ENCODE peak calls at places on chromosome 14, in nine cellular contexts. One of them, this sample, is unnamed.

GRCh38 chr14:106372870-106373657 is 846.7 kb downstream of the TMEM121 start:
- DNase-seq in sciatic nerve: peak; percentile 61
- DNase-seq in nucleus accumbens: no peak
- DNase-seq in stimulated activated CD8-positive, alpha-beta memory T cell treated with anti-CD3 and anti-CD28 coated beads, Interleukin-4, amount 100 ng/mL, for 24 hours: peak; percentile 70
- DNase-seq in EL: no peak
- DNase-seq in NCI-H1417: peak; percentile 56
- DNase-seq in AG04449: no peak
- DNase-seq in GM06990: peak; percentile 86
- DNase-seq in C1 segment of cervical spinal cord: peak; percentile 9
- DNase-seq in this sample: peak; percentile 65

GRCh38 chr14:102728509-102728908 is 48.7 kb upstream of the TRAF3 start:
- DNase-seq in sciatic nerve: no peak
- DNase-seq in nucleus accumbens: no peak
- DNase-seq in stimulated activated CD8-positive, alpha-beta memory T cell treated with anti-CD3 and anti-CD28 coated beads, Interleukin-4, amount 100 ng/mL, for 24 hours: no peak
- DNase-seq in EL: no peak
- DNase-seq in NCI-H1417: no peak
- DNase-seq in AG04449: no peak
- DNase-seq in GM06990: no peak
- DNase-seq in C1 segment of cervical spinal cord: peak; percentile 26
- DNase-seq in this sample: no peak

GRCh38 chr14:103830511-103831270 is 16.7 kb downstream of the PPP1R13B start:
- DNase-seq in sciatic nerve: no peak
- DNase-seq in nucleus accumbens: no peak
- DNase-seq in stimulated activated CD8-positive, alpha-beta memory T cell treated with anti-CD3 and anti-CD28 coated beads, Interleukin-4, amount 100 ng/mL, for 24 hours: no peak
- DNase-seq in EL: no peak
- DNase-seq in NCI-H1417: no peak
- DNase-seq in AG04449: no peak
- DNase-seq in GM06990: no peak
- DNase-seq in C1 segment of cervical spinal cord: no peak
- DNase-seq in this sample: no peak

GRCh38 chr14:55850803-55851202 is 267.4 kb upstream of the PELI2 start:
- DNase-seq in sciatic nerve: no peak
- DNase-seq in nucleus accumbens: no peak
- DNase-seq in stimulated activated CD8-positive, alpha-beta memory T cell treated with anti-CD3 and anti-CD28 coated beads, Interleukin-4, amount 100 ng/mL, for 24 hours: no peak
- DNase-seq in EL: peak; percentile 67
- DNase-seq in NCI-H1417: no peak
- DNase-seq in AG04449: no peak
- DNase-seq in GM06990: no peak
- DNase-seq in C1 segment of cervical spinal cord: no peak
- DNase-seq in this sample: no peak

GRCh38 chr14:71399057-71399487 is 491.8 kb downstream of the PCNX1 start:
- DNase-seq in sciatic nerve: no peak
- DNase-seq in nucleus accumbens: no peak
- DNase-seq in stimulated activated CD8-positive, alpha-beta memory T cell treated with anti-CD3 and anti-CD28 coated beads, Interleukin-4, amount 100 ng/mL, for 24 hours: no peak
- DNase-seq in EL: no peak
- DNase-seq in NCI-H1417: no peak
- DNase-seq in AG04449: no peak
- DNase-seq in GM06990: peak; percentile 67
- DNase-seq in C1 segment of cervical spinal cord: no peak
- DNase-seq in this sample: no peak

GRCh38 chr14:29925106-29925722 is 2.4 kb downstream of the PRKD1 start:
- DNase-seq in sciatic nerve: no peak
- DNase-seq in nucleus accumbens: no peak
- DNase-seq in stimulated activated CD8-positive, alpha-beta memory T cell treated with anti-CD3 and anti-CD28 coated beads, Interleukin-4, amount 100 ng/mL, for 24 hours: no peak
- DNase-seq in EL: peak; percentile 80
- DNase-seq in NCI-H1417: no peak
- DNase-seq in AG04449: peak; percentile 34
- DNase-seq in GM06990: no peak
- DNase-seq in C1 segment of cervical spinal cord: no peak
- DNase-seq in this sample: no peak

GRCh38 chr14:104693482-104694431 is 4.3 kb downstream of the INF2 start:
- DNase-seq in sciatic nerve: no peak
- DNase-seq in nucleus accumbens: no peak
- DNase-seq in stimulated activated CD8-positive, alpha-beta memory T cell treated with anti-CD3 and anti-CD28 coated beads, Interleukin-4, amount 100 ng/mL, for 24 hours: no peak
- DNase-seq in EL: no peak
- DNase-seq in NCI-H1417: no peak
- DNase-seq in AG04449: no peak
- DNase-seq in GM06990: no peak
- DNase-seq in C1 segment of cervical spinal cord: peak; percentile 44
- DNase-seq in this sample: no peak

GRCh38 chr14:64755661-64756265 is 51.5 kb downstream of the PLEKHG3 start:
- DNase-seq in sciatic nerve: no peak
- DNase-seq in nucleus accumbens: no peak
- DNase-seq in stimulated activated CD8-positive, alpha-beta memory T cell treated with anti-CD3 and anti-CD28 coated beads, Interleukin-4, amount 100 ng/mL, for 24 hours: peak; percentile 17
- DNase-seq in EL: peak; percentile 44
- DNase-seq in NCI-H1417: no peak
- DNase-seq in AG04449: no peak
- DNase-seq in GM06990: peak; percentile 51
- DNase-seq in C1 segment of cervical spinal cord: no peak
- DNase-seq in this sample: peak; percentile 70

GRCh38 chr14:61562321-61563161 is 132.8 kb upstream of the HIF1A start:
- DNase-seq in sciatic nerve: no peak
- DNase-seq in nucleus accumbens: no peak
- DNase-seq in stimulated activated CD8-positive, alpha-beta memory T cell treated with anti-CD3 and anti-CD28 coated beads, Interleukin-4, amount 100 ng/mL, for 24 hours: no peak
- DNase-seq in EL: peak; percentile 99
- DNase-seq in NCI-H1417: no peak
- DNase-seq in AG04449: peak; percentile 100
- DNase-seq in GM06990: no peak
- DNase-seq in C1 segment of cervical spinal cord: no peak
- DNase-seq in this sample: no peak

GRCh38 chr14:21923820-21924219 is 250.2 kb upstream of the OR4E1 start:
- DNase-seq in sciatic nerve: no peak
- DNase-seq in nucleus accumbens: no peak
- DNase-seq in stimulated activated CD8-positive, alpha-beta memory T cell treated with anti-CD3 and anti-CD28 coated beads, Interleukin-4, amount 100 ng/mL, for 24 hours: no peak
- DNase-seq in EL: no peak
- DNase-seq in NCI-H1417: no peak
- DNase-seq in AG04449: no peak
- DNase-seq in GM06990: no peak
- DNase-seq in C1 segment of cervical spinal cord: no peak
- DNase-seq in this sample: no peak

GRCh38 chr14:34750670-34751069 is 36.3 kb upstream of the CFL2 start:
- DNase-seq in sciatic nerve: no peak
- DNase-seq in nucleus accumbens: no peak
- DNase-seq in stimulated activated CD8-positive, alpha-beta memory T cell treated with anti-CD3 and anti-CD28 coated beads, Interleukin-4, amount 100 ng/mL, for 24 hours: no peak
- DNase-seq in EL: peak; percentile 52
- DNase-seq in NCI-H1417: no peak
- DNase-seq in AG04449: peak; percentile 44
- DNase-seq in GM06990: no peak
- DNase-seq in C1 segment of cervical spinal cord: no peak
- DNase-seq in this sample: no peak

GRCh38 chr14:104644236-104644635 is 39.7 kb upstream of the TMEM179 start:
- DNase-seq in sciatic nerve: no peak
- DNase-seq in nucleus accumbens: no peak
- DNase-seq in stimulated activated CD8-positive, alpha-beta memory T cell treated with anti-CD3 and anti-CD28 coated beads, Interleukin-4, amount 100 ng/mL, for 24 hours: no peak
- DNase-seq in EL: no peak
- DNase-seq in NCI-H1417: no peak
- DNase-seq in AG04449: no peak
- DNase-seq in GM06990: no peak
- DNase-seq in C1 segment of cervical spinal cord: no peak
- DNase-seq in this sample: no peak

GRCh38 chr14:102929349-102930137 is 7.1 kb downstream of the AMN start:
- DNase-seq in sciatic nerve: no peak
- DNase-seq in nucleus accumbens: no peak
- DNase-seq in stimulated activated CD8-positive, alpha-beta memory T cell treated with anti-CD3 and anti-CD28 coated beads, Interleukin-4, amount 100 ng/mL, for 24 hours: no peak
- DNase-seq in EL: no peak
- DNase-seq in NCI-H1417: no peak
- DNase-seq in AG04449: no peak
- DNase-seq in GM06990: no peak
- DNase-seq in C1 segment of cervical spinal cord: no peak
- DNase-seq in this sample: no peak

GRCh38 chr14:90828642-90829487 is 12.6 kb upstream of the TTC7B start:
- DNase-seq in sciatic nerve: no peak
- DNase-seq in nucleus accumbens: no peak
- DNase-seq in stimulated activated CD8-positive, alpha-beta memory T cell treated with anti-CD3 and anti-CD28 coated beads, Interleukin-4, amount 100 ng/mL, for 24 hours: no peak
- DNase-seq in EL: no peak
- DNase-seq in NCI-H1417: no peak
- DNase-seq in AG04449: no peak
- DNase-seq in GM06990: peak; percentile 50
- DNase-seq in C1 segment of cervical spinal cord: peak; percentile 55
- DNase-seq in this sample: no peak

GRCh38 chr14:36474593-36474992 is 45.4 kb downstream of the NKX2-1 start:
- DNase-seq in sciatic nerve: no peak
- DNase-seq in nucleus accumbens: no peak
- DNase-seq in stimulated activated CD8-positive, alpha-beta memory T cell treated with anti-CD3 and anti-CD28 coated beads, Interleukin-4, amount 100 ng/mL, for 24 hours: no peak
- DNase-seq in EL: no peak
- DNase-seq in NCI-H1417: no peak
- DNase-seq in AG04449: no peak
- DNase-seq in GM06990: no peak
- DNase-seq in C1 segment of cervical spinal cord: no peak
- DNase-seq in this sample: no peak

GRCh38 chr14:63656194-63656593 is 14.5 kb upstream of the WDR89 start:
- DNase-seq in sciatic nerve: no peak
- DNase-seq in nucleus accumbens: no peak
- DNase-seq in stimulated activated CD8-positive, alpha-beta memory T cell treated with anti-CD3 and anti-CD28 coated beads, Interleukin-4, amount 100 ng/mL, for 24 hours: no peak
- DNase-seq in EL: no peak
- DNase-seq in NCI-H1417: no peak
- DNase-seq in AG04449: no peak
- DNase-seq in GM06990: no peak
- DNase-seq in C1 segment of cervical spinal cord: no peak
- DNase-seq in this sample: no peak

GRCh38 chr14:92417759-92418158 is 94.8 kb downstream of the SLC24A4 start:
- DNase-seq in sciatic nerve: no peak
- DNase-seq in nucleus accumbens: no peak
- DNase-seq in stimulated activated CD8-positive, alpha-beta memory T cell treated with anti-CD3 and anti-CD28 coated beads, Interleukin-4, amount 100 ng/mL, for 24 hours: no peak
- DNase-seq in EL: no peak
- DNase-seq in NCI-H1417: no peak
- DNase-seq in AG04449: no peak
- DNase-seq in GM06990: no peak
- DNase-seq in C1 segment of cervical spinal cord: no peak
- DNase-seq in this sample: no peak

GRCh38 chr14:26719514-26719913 is 121.7 kb upstream of the NOVA1 start:
- DNase-seq in sciatic nerve: no peak
- DNase-seq in nucleus accumbens: no peak
- DNase-seq in stimulated activated CD8-positive, alpha-beta memory T cell treated with anti-CD3 and anti-CD28 coated beads, Interleukin-4, amount 100 ng/mL, for 24 hours: no peak
- DNase-seq in EL: no peak
- DNase-seq in NCI-H1417: no peak
- DNase-seq in AG04449: no peak
- DNase-seq in GM06990: no peak
- DNase-seq in C1 segment of cervical spinal cord: no peak
- DNase-seq in this sample: no peak